ENCODE peak calls at places on chromosomes 7 and 10, in six cellular contexts. V is GM06990, U is T follicular helper cell, Y is foreskin fibroblast, N is GM12891, P is mucosa of descending colon. F is an unnamed sample.

GRCh38 chr7:35734001-35734483 is 39.1 kb upstream of the HERPUD2 start:
- DNase-seq in V (no peak), U (no peak), Y (no peak), N (no peak), P (no peak), F (no peak)

GRCh38 chr10:36421999-36422398 is 703.4 kb upstream of the ANKRD30A start:
- DNase-seq in V (no peak), U (no peak), Y (no peak), N (no peak), P (no peak), F (no peak)

GRCh38 chr7:2641406-2642393 is 9.9 kb downstream of the TTYH3 start:
- DNase-seq in V (peak), U (no peak), Y (peak), N (peak), P (peak), F (no peak)

GRCh38 chr10:22285130-22285529 is 31.1 kb upstream of the COMMD3 start:
- DNase-seq in V (no peak), U (no peak), Y (no peak), N (no peak), P (no peak), F (no peak)

GRCh38 chr7:4273566-4274230 is 408.4 kb upstream of the FOXK1 start:
- DNase-seq in V (no peak), U (no peak), Y (no peak), N (no peak), P (no peak), F (no peak)

GRCh38 chr10:30456262-30456661 is 22.3 kb downstream of the MAP3K8 start:
- DNase-seq in V (peak), U (no peak), Y (no peak), N (no peak), P (no peak), F (no peak)

GRCh38 chr7:143284591-143285453 is at the start of gene TMEM139:
- DNase-seq in V (no peak), U (no peak), Y (no peak), N (no peak), P (peak), F (no peak)

GRCh38 chr7:116228241-116228640 is 17.9 kb downstream of the TES start:
- DNase-seq in V (no peak), U (no peak), Y (no peak), N (no peak), P (no peak), F (no peak)

GRCh38 chr7:140506788-140507464 is 27.6 kb upstream of the MKRN1 start:
- DNase-seq in V (no peak), U (no peak), Y (peak), N (no peak), P (no peak), F (no peak)

GRCh38 chr7:28571405-28571804 is 159.1 kb downstream of the CREB5 start:
- DNase-seq in V (no peak), U (no peak), Y (no peak), N (no peak), P (no peak), F (no peak)

GRCh38 chr10:13365168-13365687 is 17.1 kb upstream of the SEPHS1 start:
- DNase-seq in V (no peak), U (no peak), Y (no peak), N (no peak), P (no peak), F (no peak)

GRCh38 chr7:84232653-84233052 is 38.1 kb upstream of the SEMA3A start:
- DNase-seq in V (no peak), U (no peak), Y (peak), N (no peak), P (no peak), F (no peak)

GRCh38 chr7:37028909-37029440 is 304.7 kb upstream of the AOAH start:
- DNase-seq in V (no peak), U (no peak), Y (no peak), N (no peak), P (no peak), F (no peak)

GRCh38 chr7:130223646-130224045 is 16.0 kb downstream of the SSMEM1 start:
- DNase-seq in V (no peak), U (no peak), Y (no peak), N (no peak), P (no peak), F (no peak)

GRCh38 chr7:132390705-132391104 is 185.6 kb downstream of the PLXNA4 start:
- DNase-seq in V (no peak), U (no peak), Y (peak), N (no peak), P (no peak), F (no peak)

GRCh38 chr7:114819629-114820362 is 102.1 kb upstream of the MDFIC start:
- DNase-seq in V (no peak), U (no peak), Y (peak), N (no peak), P (no peak), F (no peak)

GRCh38 chr10:86256690-86257315 is 109.8 kb downstream of the GRID1 start:
- DNase-seq in V (no peak), U (no peak), Y (no peak), N (no peak), P (no peak), F (no peak)

GRCh38 chr7:45000096-45001032 is at the start of gene CCM2:
- DNase-seq in V (peak), U (no peak), Y (peak), N (no peak), P (no peak), F (no peak)

GRCh38 chr7:82926477-82926876 is 236.2 kb downstream of the PCLO start:
- DNase-seq in V (no peak), U (no peak), Y (no peak), N (no peak), P (no peak), F (no peak)

GRCh38 chr10:89278034-89278535 is 23.8 kb upstream of the IFIT2 start:
- DNase-seq in V (no peak), U (no peak), Y (peak), N (no peak), P (no peak), F (peak)

GRCh38 chr10:61284222-61284890 is 168.8 kb downstream of the TMEM26 start:
- DNase-seq in V (peak), U (no peak), Y (peak), N (no peak), P (no peak), F (no peak)

GRCh38 chr7:38280000-38280399 is 6.6 kb upstream of the TARP start:
- DNase-seq in V (no peak), U (no peak), Y (no peak), N (no peak), P (no peak), F (no peak)

GRCh38 chr7:95817846-95818245 is 45.5 kb downstream of the DYNC1I1 start:
- DNase-seq in V (no peak), U (no peak), Y (no peak), N (no peak), P (no peak), F (no peak)

GRCh38 chr10:34406463-34407138 is 408.5 kb downstream of the PARD3 start:
- DNase-seq in V (no peak), U (no peak), Y (no peak), N (no peak), P (no peak), F (no peak)

GRCh38 chr7:54538122-54538521 is 4.1 kb upstream of the VSTM2A start:
- DNase-seq in V (no peak), U (no peak), Y (no peak), N (no peak), P (no peak), F (no peak)

GRCh38 chr10:42872865-42873435 is 90.4 kb downstream of the BMS1 start:
- DNase-seq in V (no peak), U (no peak), Y (no peak), N (no peak), P (no peak), F (no peak)

GRCh38 chr7:51123322-51124021 is 193.1 kb downstream of the COBL start:
- DNase-seq in V (no peak), U (no peak), Y (peak), N (no peak), P (no peak), F (peak)

GRCh38 chr7:123845823-123846216 is 851 bp downstream of the HYAL4 start:
- DNase-seq in V (no peak), U (no peak), Y (no peak), N (no peak), P (no peak), F (no peak)

GRCh38 chr7:45980181-45980905 is 59.3 kb upstream of the IGFBP3 start:
- DNase-seq in V (no peak), U (no peak), Y (peak), N (no peak), P (no peak), F (no peak)

GRCh38 chr10:129780158-129780557 is 183.9 kb downstream of the EBF3 start:
- DNase-seq in V (no peak), U (no peak), Y (no peak), N (no peak), P (no peak), F (no peak)

GRCh38 chr10:46523119-46523880 is 33.2 kb downstream of the GPRIN2 start:
- DNase-seq in V (no peak), U (no peak), Y (no peak), N (no peak), P (peak), F (no peak)

GRCh38 chr7:85103352-85103751 is 83.5 kb downstream of the SEMA3D start:
- DNase-seq in V (no peak), U (no peak), Y (no peak), N (no peak), P (no peak), F (no peak)

GRCh38 chr10:51403522-51403921 is 295.9 kb downstream of the CSTF2T start:
- DNase-seq in V (no peak), U (no peak), Y (no peak), N (no peak), P (no peak), F (no peak)

F was measured in 8988T.